ENCODE peak calls at places on chromosomes 4 and X, in five cellular contexts. N is activated T-cell treated with anti-CD3 and anti-CD28 coated beads, Interleukin-2, amount 50 U/mL, for 4 hours; E is mucosa of descending colon; B is heart right ventricle; V is left ventricle myocardium superior. A is an unnamed sample.

GRCh38 chrX:46325312-46325877 is 219.8 kb downstream of the ZNF674 start:
- ATAC-seq in N (peak), E (peak), B (peak), V (peak), A (peak)

GRCh38 chrX:69113723-69114122 is 51.5 kb downstream of the PJA1 start:
- ATAC-seq in N (no peak), E (no peak), B (no peak), V (no peak), A (no peak)

GRCh38 chrX:1554469-1555210 is 17.7 kb upstream of the P2RY8 start:
- ATAC-seq in N (peak), E (peak), B (peak), V (no peak), A (peak)

GRCh38 chr4:8794491-8794890 is 77.1 kb downstream of the HMX1 start:
- ATAC-seq in N (no peak), E (no peak), B (no peak), V (no peak), A (no peak)

GRCh38 chrX:151397741-151398070 is 700 bp downstream of the VMA21 start:
- ATAC-seq in N (peak), E (peak), B (no peak), V (no peak), A (no peak)

GRCh38 chr4:152515678-152516077 is 20.2 kb downstream of the FBXW7 start:
- ATAC-seq in N (no peak), E (no peak), B (no peak), V (no peak), A (no peak)

GRCh38 chrX:13688384-13688771 is 550 bp upstream of the RAB9A start:
- ATAC-seq in N (peak), E (peak), B (no peak), V (no peak), A (peak)

GRCh38 chrX:10310502-10310901 is 153.7 kb downstream of the CLCN4 start:
- ATAC-seq in N (no peak), E (no peak), B (no peak), V (no peak), A (no peak)

GRCh38 chrX:11509786-11510185 is 155.9 kb downstream of the ARHGAP6 start:
- ATAC-seq in N (no peak), E (no peak), B (no peak), V (no peak), A (no peak)

GRCh38 chrX:31228909-31229308 is 157.1 kb upstream of the FTHL17 start:
- ATAC-seq in N (no peak), E (peak), B (no peak), V (no peak), A (no peak)

GRCh38 chr4:22482250-22483127 is 33.4 kb downstream of the ADGRA3 start:
- ATAC-seq in N (no peak), E (peak), B (no peak), V (peak), A (no peak)

GRCh38 chrX:71537743-71538142 is 4.8 kb downstream of the OGT start:
- ATAC-seq in N (no peak), E (no peak), B (no peak), V (no peak), A (no peak)

GRCh38 chrX:23338334-23338733 is 3.7 kb downstream of the PTCHD1 start:
- ATAC-seq in N (no peak), E (no peak), B (no peak), V (no peak), A (no peak)

GRCh38 chrX:16712825-16713155 is 321 bp upstream of the CTPS2 start:
- ATAC-seq in N (peak), E (peak), B (peak), V (peak), A (peak)

GRCh38 chr4:80876810-80877209 is 153.7 kb upstream of the BMP3 start:
- ATAC-seq in N (no peak), E (no peak), B (no peak), V (no peak), A (peak)

GRCh38 chr4:47791978-47792377 is 45.9 kb downstream of the CORIN start:
- ATAC-seq in N (no peak), E (no peak), B (no peak), V (no peak), A (no peak)

GRCh38 chr4:169256856-169257756 is 13.7 kb downstream of the SH3RF1 start:
- ATAC-seq in N (no peak), E (peak), B (no peak), V (no peak), A (no peak)

GRCh38 chrX:145886469-145886868 is 68.8 kb downstream of the SLITRK2 start:
- ATAC-seq in N (no peak), E (no peak), B (no peak), V (no peak), A (no peak)

GRCh38 chr4:65071532-65071931 is 598.8 kb downstream of the EPHA5 start:
- ATAC-seq in N (no peak), E (no peak), B (no peak), V (no peak), A (no peak)

GRCh38 chrX:64894454-64895038 is 81.7 kb downstream of the ZC4H2 start:
- ATAC-seq in N (peak), E (peak), B (no peak), V (no peak), A (peak)

GRCh38 chr4:185859106-185859505 is 47.1 kb upstream of the SORBS2 start:
- ATAC-seq in N (no peak), E (peak), B (no peak), V (no peak), A (no peak)

GRCh38 chrX:54447461-54447860 is 7.3 kb downstream of the TSR2 start:
- ATAC-seq in N (peak), E (no peak), B (no peak), V (no peak), A (no peak)

GRCh38 chr4:183142566-183143545 is 43.8 kb downstream of the WWC2 start:
- ATAC-seq in N (no peak), E (no peak), B (peak), V (peak), A (no peak)

GRCh38 chr4:105657117-105657765 is 51.2 kb downstream of the INTS12 start:
- ATAC-seq in N (no peak), E (no peak), B (no peak), V (no peak), A (no peak)

GRCh38 chr4:13659341-13660070 is 32.0 kb upstream of the BOD1L1 start:
- ATAC-seq in N (no peak), E (no peak), B (no peak), V (no peak), A (no peak)

GRCh38 chr4:42618018-42618417 is 38.9 kb downstream of the ATP8A1 start:
- ATAC-seq in N (no peak), E (peak), B (no peak), V (no peak), A (no peak)

GRCh38 chrX:52923781-52924241 is 26.7 kb downstream of the FAM156B start:
- ATAC-seq in N (no peak), E (no peak), B (peak), V (peak), A (no peak)

GRCh38 chrX:70505451-70505841 is 60.8 kb downstream of the DLG3 start:
- ATAC-seq in N (no peak), E (no peak), B (no peak), V (no peak), A (no peak)

GRCh38 chr4:169090479-169091215 is 80.6 kb upstream of the CBR4 start:
- ATAC-seq in N (no peak), E (no peak), B (no peak), V (no peak), A (no peak)

GRCh38 chr4:42268824-42269223 is 116.4 kb upstream of the BEND4 start:
- ATAC-seq in N (no peak), E (no peak), B (no peak), V (no peak), A (no peak)

GRCh38 chrX:43148305-43148704 is 370.3 kb upstream of the PPP1R2C start:
- ATAC-seq in N (no peak), E (no peak), B (no peak), V (no peak), A (peak)

GRCh38 chr4:184836613-184837012 is 10.8 kb upstream of the ACSL1 start:
- ATAC-seq in N (no peak), E (no peak), B (no peak), V (no peak), A (peak)